ENCODE peak calls at places on chromosome 22, in seven cellular contexts. One of them, this sample, is unnamed.
A peak's percentile ranks its signal among the peaks of the same experiment; 100 is the strongest.

GRCh38 chr22:37193629-37194191 is 5.7 kb upstream of the C1QTNF6 start:
- DNase-seq in pancreas: no peak
- DNase-seq in PC-9: no peak
- DNase-seq in left ventricle myocardium inferior: no peak
- DNase-seq in endodermal cell: no peak
- DNase-seq in A549: no peak
- DNase-seq in Panc1: no peak
- DNase-seq in this sample: peak; percentile 66

GRCh38 chr22:35914665-35915476 is 113.8 kb downstream of the RBFOX2 start:
- DNase-seq in endodermal cell: peak; percentile 89
- DNase-seq in PC-9: peak; percentile 67
- DNase-seq in pancreas: no peak
- DNase-seq in Panc1: peak; percentile 30
- DNase-seq in A549: peak; percentile 48
- DNase-seq in left ventricle myocardium inferior: no peak
- DNase-seq in this sample: peak; percentile 82

GRCh38 chr22:35891442-35891841 is 137.2 kb downstream of the RBFOX2 start:
- DNase-seq in Panc1: no peak
- DNase-seq in left ventricle myocardium inferior: no peak
- DNase-seq in PC-9: no peak
- DNase-seq in A549: no peak
- DNase-seq in pancreas: no peak
- DNase-seq in endodermal cell: no peak
- DNase-seq in this sample: no peak

GRCh38 chr22:29269230-29269604 is 1.1 kb downstream of the EWSR1 start:
- DNase-seq in A549: no peak
- DNase-seq in PC-9: no peak
- DNase-seq in Panc1: no peak
- DNase-seq in endodermal cell: no peak
- DNase-seq in left ventricle myocardium inferior: no peak
- DNase-seq in pancreas: no peak
- DNase-seq in this sample: no peak

GRCh38 chr22:23054531-23055257 is 15.6 kb upstream of the GNAZ start:
- DNase-seq in endodermal cell: peak; percentile 27
- DNase-seq in PC-9: no peak
- DNase-seq in pancreas: no peak
- DNase-seq in A549: no peak
- DNase-seq in left ventricle myocardium inferior: no peak
- DNase-seq in Panc1: no peak
- DNase-seq in this sample: peak; percentile 27

GRCh38 chr22:46084376-46084775 is 66.0 kb upstream of the PPARA start:
- DNase-seq in endodermal cell: no peak
- DNase-seq in left ventricle myocardium inferior: no peak
- DNase-seq in pancreas: peak; percentile 55
- DNase-seq in A549: no peak
- DNase-seq in Panc1: no peak
- DNase-seq in PC-9: no peak
- DNase-seq in this sample: no peak

GRCh38 chr22:37278261-37278660 is 4.0 kb upstream of the CYTH4 start:
- DNase-seq in pancreas: no peak
- DNase-seq in Panc1: no peak
- DNase-seq in endodermal cell: no peak
- DNase-seq in left ventricle myocardium inferior: no peak
- DNase-seq in A549: no peak
- DNase-seq in PC-9: no peak
- DNase-seq in this sample: no peak

GRCh38 chr22:45905924-45906865 is 70.8 kb downstream of the WNT7B start:
- DNase-seq in PC-9: no peak
- DNase-seq in endodermal cell: no peak
- DNase-seq in Panc1: no peak
- DNase-seq in A549: no peak
- DNase-seq in pancreas: no peak
- DNase-seq in left ventricle myocardium inferior: peak; percentile 38
- DNase-seq in this sample: no peak

GRCh38 chr22:23574371-23574811 is 5.7 kb downstream of the IGLL1 start:
- DNase-seq in A549: no peak
- DNase-seq in endodermal cell: peak; percentile 69
- DNase-seq in PC-9: no peak
- DNase-seq in left ventricle myocardium inferior: no peak
- DNase-seq in pancreas: no peak
- DNase-seq in Panc1: no peak
- DNase-seq in this sample: peak; percentile 14

GRCh38 chr22:26690654-26691376 is 33.4 kb downstream of the MIAT start:
- DNase-seq in left ventricle myocardium inferior: no peak
- DNase-seq in Panc1: no peak
- DNase-seq in PC-9: no peak
- DNase-seq in pancreas: no peak
- DNase-seq in endodermal cell: no peak
- DNase-seq in A549: no peak
- DNase-seq in this sample: no peak

GRCh38 chr22:47304854-47305253 is 542.4 kb downstream of the TBC1D22A start:
- DNase-seq in endodermal cell: no peak
- DNase-seq in pancreas: no peak
- DNase-seq in A549: no peak
- DNase-seq in left ventricle myocardium inferior: no peak
- DNase-seq in PC-9: no peak
- DNase-seq in Panc1: no peak
- DNase-seq in this sample: no peak

GRCh38 chr22:20232237-20232598 is 35.9 kb downstream of the RTN4R start:
- DNase-seq in endodermal cell: no peak
- DNase-seq in Panc1: no peak
- DNase-seq in left ventricle myocardium inferior: no peak
- DNase-seq in PC-9: no peak
- DNase-seq in pancreas: no peak
- DNase-seq in A549: no peak
- DNase-seq in this sample: no peak

GRCh38 chr22:37063436-37064420 is 12.2 kb downstream of the KCTD17 start:
- DNase-seq in endodermal cell: no peak
- DNase-seq in Panc1: no peak
- DNase-seq in A549: no peak
- DNase-seq in PC-9: peak; percentile 66
- DNase-seq in left ventricle myocardium inferior: no peak
- DNase-seq in pancreas: peak; percentile 46
- DNase-seq in this sample: peak; percentile 67

GRCh38 chr22:47154621-47155081 is 392.2 kb downstream of the TBC1D22A start:
- DNase-seq in PC-9: no peak
- DNase-seq in endodermal cell: no peak
- DNase-seq in Panc1: no peak
- DNase-seq in left ventricle myocardium inferior: peak; percentile 65
- DNase-seq in pancreas: peak; percentile 96
- DNase-seq in A549: no peak
- DNase-seq in this sample: no peak

GRCh38 chr22:35335468-35335867 is 35.8 kb downstream of the TOM1 start:
- DNase-seq in PC-9: peak; percentile 36
- DNase-seq in A549: no peak
- DNase-seq in Panc1: no peak
- DNase-seq in pancreas: peak; percentile 54
- DNase-seq in endodermal cell: peak; percentile 67
- DNase-seq in left ventricle myocardium inferior: no peak
- DNase-seq in this sample: no peak

GRCh38 chr22:23067023-23067650 is 3.2 kb upstream of the GNAZ start:
- DNase-seq in A549: no peak
- DNase-seq in Panc1: no peak
- DNase-seq in left ventricle myocardium inferior: no peak
- DNase-seq in pancreas: peak; percentile 49
- DNase-seq in endodermal cell: peak; percentile 35
- DNase-seq in PC-9: no peak
- DNase-seq in this sample: no peak

GRCh38 chr22:36585841-36586240 is 56.9 kb upstream of the EIF3D start:
- DNase-seq in endodermal cell: peak; percentile 67
- DNase-seq in pancreas: no peak
- DNase-seq in A549: no peak
- DNase-seq in Panc1: no peak
- DNase-seq in PC-9: peak; percentile 81
- DNase-seq in left ventricle myocardium inferior: no peak
- DNase-seq in this sample: no peak

GRCh38 chr22:31082606-31083376 is 1.7 kb downstream of the SMTN start:
- DNase-seq in Panc1: no peak
- DNase-seq in left ventricle myocardium inferior: peak; percentile 79
- DNase-seq in PC-9: peak; percentile 65
- DNase-seq in A549: peak; percentile 76
- DNase-seq in endodermal cell: peak; percentile 87
- DNase-seq in pancreas: no peak
- DNase-seq in this sample: peak; percentile 89

GRCh38 chr22:22387386-22387736 is 121.2 kb downstream of the ZNF280B start:
- DNase-seq in pancreas: no peak
- DNase-seq in PC-9: no peak
- DNase-seq in endodermal cell: no peak
- DNase-seq in A549: no peak
- DNase-seq in Panc1: no peak
- DNase-seq in left ventricle myocardium inferior: no peak
- DNase-seq in this sample: no peak

GRCh38 chr22:36430863-36431262 is 43.1 kb upstream of the MYH9 start:
- DNase-seq in left ventricle myocardium inferior: no peak
- DNase-seq in PC-9: no peak
- DNase-seq in A549: no peak
- DNase-seq in endodermal cell: no peak
- DNase-seq in pancreas: no peak
- DNase-seq in Panc1: no peak
- DNase-seq in this sample: no peak

GRCh38 chr22:46419754-46420571 is 84.4 kb downstream of the TRMU start:
- DNase-seq in A549: no peak
- DNase-seq in left ventricle myocardium inferior: no peak
- DNase-seq in PC-9: no peak
- DNase-seq in endodermal cell: no peak
- DNase-seq in Panc1: no peak
- DNase-seq in pancreas: peak; percentile 6
- DNase-seq in this sample: no peak

GRCh38 chr22:44181912-44182590 is 1.3 kb downstream of the PARVG start:
- DNase-seq in Panc1: no peak
- DNase-seq in PC-9: no peak
- DNase-seq in left ventricle myocardium inferior: no peak
- DNase-seq in endodermal cell: no peak
- DNase-seq in A549: no peak
- DNase-seq in pancreas: no peak
- DNase-seq in this sample: no peak

GRCh38 chr22:44179989-44180705 is 578 bp upstream of the PARVG start:
- DNase-seq in A549: no peak
- DNase-seq in left ventricle myocardium inferior: no peak
- DNase-seq in PC-9: no peak
- DNase-seq in pancreas: no peak
- DNase-seq in endodermal cell: no peak
- DNase-seq in Panc1: no peak
- DNase-seq in this sample: peak; percentile 30

GRCh38 chr22:44179196-44179988 is 1.3 kb upstream of the PARVG start:
- DNase-seq in left ventricle myocardium inferior: no peak
- DNase-seq in A549: no peak
- DNase-seq in endodermal cell: no peak
- DNase-seq in pancreas: no peak
- DNase-seq in PC-9: no peak
- DNase-seq in Panc1: no peak
- DNase-seq in this sample: no peak

GRCh38 chr22:44181033-44181911 is 547 bp downstream of the PARVG start:
- DNase-seq in left ventricle myocardium inferior: peak; percentile 47
- DNase-seq in endodermal cell: no peak
- DNase-seq in pancreas: no peak
- DNase-seq in PC-9: no peak
- DNase-seq in A549: no peak
- DNase-seq in Panc1: no peak
- DNase-seq in this sample: peak; percentile 78

DNA sequence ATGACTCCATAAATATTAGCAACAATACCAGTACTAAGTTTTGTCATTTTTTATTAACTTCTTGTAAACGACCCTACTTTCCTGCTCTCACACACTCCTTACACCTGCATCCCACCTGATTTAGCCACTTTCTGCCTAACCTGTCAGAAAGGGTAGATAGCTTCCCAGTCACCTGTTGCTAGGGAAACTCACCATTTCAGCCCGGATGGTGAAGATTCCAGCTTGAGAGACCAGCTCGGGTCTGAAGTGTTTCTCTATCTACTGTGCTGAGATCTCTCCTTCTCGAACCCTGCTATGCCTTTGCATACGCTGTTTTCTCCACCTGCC is at the start of gene PARVG:
- DNase-seq in endodermal cell: peak; percentile 81
- DNase-seq in PC-9: no peak
- DNase-seq in pancreas: no peak
- DNase-seq in A549: no peak
- DNase-seq in left ventricle myocardium inferior: no peak
- DNase-seq in Panc1: no peak
- DNase-seq in this sample: peak; percentile 27
- H3K4me3 ChIP-seq in endodermal cell: no peak within 1 kb of the TSS
- H3K4me3 ChIP-seq in PC-9: no peak within 1 kb of the TSS
- H3K4me3 ChIP-seq in pancreas: no peak within 1 kb of the TSS
- H3K4me3 ChIP-seq in A549: no peak within 1 kb of the TSS
- H3K4me3 ChIP-seq in left ventricle myocardium inferior: peak within 1 kb of the TSS; percentile 48
- H3K4me3 ChIP-seq in Panc1: no peak within 1 kb of the TSS
- H3K4me3 ChIP-seq in this sample: no peak within 1 kb of the TSS

GRCh38 chr22:42907404-42908081 is 50.5 kb upstream of the ARFGAP3 start:
- DNase-seq in PC-9: no peak
- DNase-seq in endodermal cell: no peak
- DNase-seq in Panc1: no peak
- DNase-seq in left ventricle myocardium inferior: no peak
- DNase-seq in A549: no peak
- DNase-seq in pancreas: peak; percentile 64
- DNase-seq in this sample: no peak
- H3K4me1 ChIP-seq in PC-9: no peaks in the 10 kb centered on the region
- H3K4me1 ChIP-seq in endodermal cell: peaks cover 6% of the 10 kb centered on the region
- H3K4me1 ChIP-seq in Panc1: no peaks in the 10 kb centered on the region
- H3K4me1 ChIP-seq in left ventricle myocardium inferior: peaks cover 100% of the 10 kb centered on the region
- H3K4me1 ChIP-seq in A549: no peaks in the 10 kb centered on the region
- H3K4me1 ChIP-seq in pancreas: peaks cover 31% of the 10 kb centered on the region
- H3K4me1 ChIP-seq in this sample: peaks cover 18% of the 10 kb centered on the region

GRCh38 chr22:50525104-50525958 is at the start of gene SCO2:
- DNase-seq in pancreas: peak; percentile 99
- DNase-seq in A549: peak; percentile 87
- DNase-seq in left ventricle myocardium inferior: peak; percentile 97
- DNase-seq in Panc1: no peak
- DNase-seq in endodermal cell: peak; percentile 98
- DNase-seq in PC-9: peak; percentile 97
- DNase-seq in this sample: peak; percentile 98
- TF ChIP-seq CTCF in pancreas: peak; percentile 25
- TF ChIP-seq CTCF in A549: no peak
- TF ChIP-seq CTCF in left ventricle myocardium inferior: peak; percentile 43
- TF ChIP-seq CTCF in Panc1: no peak
- TF ChIP-seq CTCF in endodermal cell: peak; percentile 73
- TF ChIP-seq CTCF in PC-9: peak; percentile 31
- TF ChIP-seq CTCF in this sample: peak; percentile 67

GRCh38 chr22:49302150-49302460 is 525.6 kb downstream of the BRD1 start:
- DNase-seq in PC-9: no peak
- DNase-seq in left ventricle myocardium inferior: no peak
- DNase-seq in Panc1: no peak
- DNase-seq in A549: no peak
- DNase-seq in pancreas: no peak
- DNase-seq in endodermal cell: no peak
- DNase-seq in this sample: no peak

GRCh38 chr22:49303781-49304461 is 523.8 kb downstream of the BRD1 start:
- DNase-seq in left ventricle myocardium inferior: no peak
- DNase-seq in PC-9: no peak
- DNase-seq in A549: no peak
- DNase-seq in Panc1: no peak
- DNase-seq in endodermal cell: peak; percentile 37
- DNase-seq in pancreas: no peak
- DNase-seq in this sample: no peak

GRCh38 chr22:49302530-49302929 is 525.1 kb downstream of the BRD1 start:
- DNase-seq in PC-9: no peak
- DNase-seq in A549: no peak
- DNase-seq in endodermal cell: no peak
- DNase-seq in left ventricle myocardium inferior: no peak
- DNase-seq in pancreas: no peak
- DNase-seq in Panc1: no peak
- DNase-seq in this sample: no peak

GRCh38 chr22:49301398-49302149 is 526.1 kb downstream of the BRD1 start:
- DNase-seq in PC-9: no peak
- DNase-seq in pancreas: no peak
- DNase-seq in endodermal cell: peak; percentile 43
- DNase-seq in A549: no peak
- DNase-seq in Panc1: no peak
- DNase-seq in left ventricle myocardium inferior: no peak
- DNase-seq in this sample: no peak

GRCh38 chr22:49303061-49303735 is 524.5 kb downstream of the BRD1 start:
- DNase-seq in Panc1: no peak
- DNase-seq in A549: no peak
- DNase-seq in endodermal cell: peak; percentile 34
- DNase-seq in PC-9: no peak
- DNase-seq in pancreas: no peak
- DNase-seq in left ventricle myocardium inferior: no peak
- DNase-seq in this sample: no peak
- H3K4me3 ChIP-seq in Panc1: no peak overlapping the region
- H3K4me3 ChIP-seq in A549: no peak overlapping the region
- H3K4me3 ChIP-seq in endodermal cell: no peak overlapping the region
- H3K4me3 ChIP-seq in PC-9: no peak overlapping the region
- H3K4me3 ChIP-seq in pancreas: no peak overlapping the region
- H3K4me3 ChIP-seq in left ventricle myocardium inferior: no peak overlapping the region
- H3K4me3 ChIP-seq in this sample: no peak overlapping the region

This sample was measured in mucosa of descending colon.